ENCODE peak calls at places on chromosomes 4 and X, in five cellular contexts. A, J, Q, X and P are unnamed samples.

GRCh38 chr4:81509822-81510221 is 38.1 kb upstream of the RASGEF1B start:
- DNase-seq in A (no peak), J (no peak), Q (no peak), X (no peak), P (no peak)

GRCh38 chr4:122005064-122005755 is 53.4 kb upstream of the TRPC3 start:
- DNase-seq in A (no peak), J (no peak), Q (no peak), X (no peak), P (no peak)

GRCh38 chrX:55057691-55058249 is 17.1 kb upstream of the PAGE2B start:
- DNase-seq in A (peak), J (no peak), Q (no peak), X (no peak), P (no peak)

GRCh38 chr4:23348789-23349498 is 540.9 kb downstream of the PPARGC1A start:
- DNase-seq in A (no peak), J (no peak), Q (no peak), X (no peak), P (no peak)

GRCh38 chr4:117327491-117327890 is 242.1 kb upstream of the TRAM1L1 start:
- DNase-seq in A (no peak), J (no peak), Q (no peak), X (no peak), P (no peak)

GRCh38 chr4:74755486-74755885 is 38.8 kb downstream of the BTC start:
- DNase-seq in A (no peak), J (no peak), Q (no peak), X (no peak), P (no peak)

GRCh38 chrX:38060331-38060878 is 54.1 kb downstream of the SYTL5 start:
- DNase-seq in A (no peak), J (no peak), Q (no peak), X (no peak), P (no peak)

GRCh38 chr4:143514432-143514831 is 930 bp downstream of the SMARCA5 start:
- DNase-seq in A (peak), J (no peak), Q (peak), X (peak), P (no peak)

GRCh38 chr4:130747842-130748241 is 1651.9 kb downstream of the C4orf33 start:
- DNase-seq in A (no peak), J (no peak), Q (no peak), X (no peak), P (no peak)

GRCh38 chr4:152894673-152895072 is 41.5 kb upstream of the FHDC1 start:
- DNase-seq in A (no peak), J (no peak), Q (no peak), X (no peak), P (no peak)

GRCh38 chrX:69024931-69025330 is 140.3 kb downstream of the PJA1 start:
- DNase-seq in A (peak), J (no peak), Q (peak), X (no peak), P (no peak)

GRCh38 chr4:143287571-143287923 is 49.1 kb upstream of the GAB1 start:
- DNase-seq in A (peak), J (no peak), Q (no peak), X (no peak), P (no peak)

GRCh38 chr4:111650553-111651183 is 494.6 kb upstream of the FAM241A start:
- DNase-seq in A (peak), J (no peak), Q (no peak), X (no peak), P (no peak)

GRCh38 chr4:69860521-69861298 is 765 bp upstream of the SULT1E1 start:
- DNase-seq in A (no peak), J (no peak), Q (no peak), X (no peak), P (no peak)

GRCh38 chr4:164935363-164935762 is 42.1 kb downstream of the TRIM61 start:
- DNase-seq in A (peak), J (no peak), Q (no peak), X (no peak), P (no peak)

GRCh38 chr4:97841512-97841911 is 301.8 kb downstream of the STPG2 start:
- DNase-seq in A (no peak), J (no peak), Q (no peak), X (no peak), P (no peak)

GRCh38 chr4:142406051-142406549 is 440.0 kb downstream of the INPP4B start:
- DNase-seq in A (peak), J (no peak), Q (no peak), X (no peak), P (no peak)

GRCh38 chr4:39732728-39733127 is 34.8 kb downstream of the UBE2K start:
- DNase-seq in A (no peak), J (no peak), Q (no peak), X (no peak), P (no peak)

GRCh38 chr4:38128478-38129451 is 168.6 kb downstream of the PTTG2 start:
- DNase-seq in A (peak), J (peak), Q (peak), X (no peak), P (no peak)

GRCh38 chr4:139214039-139214534 is 37.1 kb upstream of the ELF2 start:
- DNase-seq in A (peak), J (peak), Q (no peak), X (no peak), P (no peak)

GRCh38 chrX:29553542-29553941 is 661.8 kb upstream of the MAGEB2 start:
- DNase-seq in A (no peak), J (no peak), Q (no peak), X (no peak), P (no peak)

GRCh38 chr4:6270691-6271121 is 1.1 kb downstream of the WFS1 start:
- DNase-seq in A (no peak), J (no peak), Q (no peak), X (no peak), P (no peak)

GRCh38 chr4:55887594-55887993 is 34.1 kb downstream of the EXOC1 start:
- DNase-seq in A (no peak), J (no peak), Q (no peak), X (no peak), P (no peak)

GRCh38 chr4:77849278-77849965 is 13.2 kb upstream of the MRPL1 start:
- DNase-seq in A (no peak), J (no peak), Q (no peak), X (no peak), P (no peak)

GRCh38 chrX:45424341-45424740 is 223.7 kb upstream of the DIPK2B start:
- DNase-seq in A (no peak), J (no peak), Q (no peak), X (no peak), P (no peak)

GRCh38 chrX:36431819-36432218 is 512.3 kb downstream of the CFAP47 start:
- DNase-seq in A (no peak), J (no peak), Q (no peak), X (no peak), P (no peak)

GRCh38 chr4:78609580-78609979 is 58.0 kb downstream of the ANXA3 start:
- DNase-seq in A (no peak), J (no peak), Q (no peak), X (no peak), P (no peak)

GRCh38 chr4:121370729-121371325 is 10.0 kb downstream of the QRFPR start:
- DNase-seq in A (peak), J (no peak), Q (no peak), X (no peak), P (no peak)

DNA sequence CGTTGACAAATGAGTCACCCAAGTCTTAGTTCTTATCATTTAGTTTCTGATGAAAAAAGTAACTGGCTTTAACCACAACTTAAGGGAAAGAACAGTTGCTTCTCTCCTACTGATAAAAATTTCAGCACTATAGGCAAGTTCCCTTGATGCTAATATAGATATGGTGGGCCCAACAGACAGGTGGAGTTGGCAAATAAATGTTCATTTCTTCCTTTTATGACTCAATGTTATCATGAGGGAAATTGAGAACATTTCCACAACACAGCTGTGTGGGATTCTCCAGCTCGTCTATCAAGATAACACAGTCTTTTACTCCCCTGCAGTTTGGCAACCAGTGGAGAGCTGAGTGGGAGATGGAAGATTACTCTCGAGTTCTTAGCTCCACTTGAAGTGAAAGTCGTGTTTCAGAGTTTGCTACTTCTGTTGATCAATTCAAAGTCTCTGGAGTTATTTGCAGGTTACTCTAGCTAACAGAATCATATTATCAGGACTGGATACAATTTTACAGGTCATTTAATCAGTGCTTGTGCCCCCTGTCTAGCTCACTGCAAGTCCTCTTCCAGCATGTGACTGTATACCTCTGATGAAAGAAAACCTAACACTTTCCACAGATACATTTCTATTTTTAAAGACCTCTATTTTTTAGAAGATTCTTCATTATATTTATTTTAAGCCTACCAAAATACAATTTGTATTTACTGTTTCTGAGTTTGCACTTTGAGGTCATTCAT is 270.6 kb upstream of the GK2 start:
- DNase-seq in A (no peak), J (no peak), Q (no peak), X (no peak), P (no peak)
- TF ChIP-seq CTCF in A (no peak), J (no peak), Q (no peak), X (no peak), P (no peak)

DNA sequence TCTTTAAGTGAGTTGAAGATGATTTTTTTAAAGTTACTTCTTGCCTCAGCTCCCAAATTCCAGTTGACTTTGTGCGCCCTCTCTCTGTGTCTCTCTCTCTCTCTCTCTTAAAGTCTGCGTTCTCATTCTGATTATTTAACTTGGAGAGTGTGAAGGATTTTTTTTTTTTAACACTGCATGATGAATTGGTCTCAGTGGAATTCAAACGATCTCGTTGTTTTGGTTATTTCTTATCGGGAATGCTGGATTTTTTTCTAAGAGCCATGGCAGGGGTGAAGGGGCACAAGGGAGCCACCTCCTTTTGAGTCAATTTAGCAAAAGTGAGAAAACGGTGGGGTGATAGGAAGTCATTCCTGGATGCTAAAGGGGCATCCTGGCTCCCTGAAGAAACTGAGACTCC is 176.1 kb downstream of the SHROOM3 start:
- DNase-seq in A (peak), J (no peak), Q (no peak), X (no peak), P (no peak)
- H3K4me3 ChIP-seq in A (no peak), J (peak), Q (no peak), X (no peak), P (no peak)

DNA sequence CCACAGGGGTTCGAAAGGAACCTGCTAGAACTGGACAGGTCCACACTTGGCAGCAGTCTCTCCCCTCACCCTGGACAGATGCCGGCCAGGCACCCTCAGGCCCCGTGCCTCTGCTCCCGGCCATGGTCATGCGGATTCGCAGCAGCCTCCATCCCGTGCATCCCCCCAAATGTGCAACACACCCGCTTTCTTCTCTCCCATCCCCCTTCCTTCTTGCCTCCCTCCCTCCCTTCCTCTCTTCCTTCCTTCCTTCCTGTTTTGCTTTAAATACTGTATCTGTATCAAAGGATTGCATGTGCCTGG is 35.0 kb upstream of the HMX1 start:
- DNase-seq in A (peak), J (no peak), Q (peak), X (no peak), P (no peak)
- TF ChIP-seq CTCF in A (no peak), J (no peak), Q (no peak), X (no peak), P (no peak)

GRCh38 chrX:77925764-77926163 is 15.3 kb downstream of the ATP7A start:
- DNase-seq in A (no peak), J (no peak), Q (no peak), X (no peak), P (no peak)
- H3K4me3 ChIP-seq in A (no peak), J (no peak), Q (no peak), X (no peak), P (no peak)

GRCh38 chr4:107034982-107035710 is 967 bp downstream of the DKK2 start:
- DNase-seq in A (peak), J (no peak), Q (peak), X (peak), P (no peak)

GRCh38 chr4:107036602-107037151 is 564 bp upstream of the DKK2 start:
- DNase-seq in A (no peak), J (no peak), Q (peak), X (peak), P (no peak)

GRCh38 chr4:107037188-107037587 is 1.1 kb upstream of the DKK2 start:
- DNase-seq in A (peak), J (no peak), Q (peak), X (peak), P (no peak)

GRCh38 chr4:107035711-107036601 is at the start of gene DKK2:
- DNase-seq in A (peak), J (no peak), Q (peak), X (peak), P (no peak)

DNA sequence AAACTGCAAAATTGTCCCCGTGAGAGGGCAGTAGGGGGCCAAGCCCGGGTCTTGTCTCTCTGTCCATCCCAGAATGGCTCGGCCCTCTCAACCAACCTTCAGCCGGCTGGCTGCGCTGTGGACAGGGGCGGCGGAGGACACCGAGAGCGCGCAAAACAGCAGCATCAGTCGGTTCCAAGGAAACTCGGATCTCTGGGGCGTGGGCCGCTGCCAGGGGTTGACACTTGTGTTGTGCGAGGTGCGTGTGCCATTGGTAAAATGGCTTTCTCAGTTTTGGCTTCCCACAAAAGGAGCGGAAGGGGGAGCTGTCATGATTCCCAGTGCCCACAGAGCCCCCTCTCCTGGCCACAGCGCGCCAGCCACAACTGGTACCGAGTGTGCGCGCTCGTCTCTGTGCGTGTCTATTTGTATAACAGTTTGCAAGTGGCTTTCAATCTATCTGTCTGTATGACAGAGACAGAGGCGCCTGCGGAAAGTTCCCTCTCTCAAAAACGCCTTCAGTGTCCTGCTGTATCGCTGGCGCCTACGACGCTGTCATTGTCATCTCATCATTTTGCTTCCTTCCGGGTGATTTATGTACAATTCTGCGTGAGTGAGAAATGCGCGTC is 1.9 kb downstream of the DKK2 start:
- DNase-seq in A (peak), J (no peak), Q (peak), X (peak), P (no peak)
- TF ChIP-seq CTCF in A (peak), J (no peak), Q (no peak), X (peak), P (no peak)

GRCh38 chr4:1767058-1767769 is 25.9 kb upstream of the FGFR3 start:
- DNase-seq in A (peak), J (no peak), Q (no peak), X (no peak), P (no peak)
- H3K4me3 ChIP-seq in A (no peak), J (peak), Q (peak), X (peak), P (peak)